ENCODE peak calls at places on chromosomes 1 and 21, in six cellular contexts. A, Z, E, U, B and V are unnamed samples.

GRCh38 chr1:151511636-151512215 is 539 bp downstream of the CGN start:
- DNase-seq in A (peak), Z (peak), U (peak), B (peak), E (no peak), V (no peak)

GRCh38 chr1:214379254-214379970 is 98.5 kb downstream of the SMYD2 start:
- DNase-seq in A (no peak), B (no peak), E (no peak), U (no peak), Z (no peak), V (no peak)

GRCh38 chr1:223700942-223701637 is 11.2 kb upstream of the CAPN2 start:
- DNase-seq in A (no peak), E (peak), U (no peak), B (peak), Z (peak), V (no peak)

GRCh38 chr1:9294910-9295636 is 2.4 kb downstream of the SPSB1 start:
- DNase-seq in Z (peak), B (no peak), A (no peak), E (peak), U (peak), V (no peak)

GRCh38 chr1:240739139-240739538 is 127.2 kb upstream of the GREM2 start:
- DNase-seq in Z (peak), U (no peak), A (no peak), B (no peak), E (no peak), V (no peak)

GRCh38 chr1:6271554-6271953 is 10.7 kb upstream of the GPR153 start:
- DNase-seq in Z (peak), B (no peak), A (no peak), U (no peak), E (no peak), V (no peak)

GRCh38 chr1:56797079-56797685 is 22.0 kb downstream of the FYB2 start:
- DNase-seq in Z (no peak), A (no peak), B (peak), U (no peak), E (no peak), V (no peak)

GRCh38 chr1:64505944-64506658 is 36.2 kb downstream of the CACHD1 start:
- DNase-seq in A (no peak), B (no peak), U (no peak), E (no peak), Z (peak), V (peak)

GRCh38 chr1:167790117-167790516 is 68.3 kb downstream of the MPZL1 start:
- DNase-seq in B (peak), Z (peak), U (no peak), E (no peak), A (no peak), V (no peak)

GRCh38 chr1:246587606-246588005 is 21.4 kb downstream of the CNST start:
- DNase-seq in E (no peak), A (no peak), Z (peak), U (no peak), B (no peak), V (no peak)

GRCh38 chr1:156698995-156699394 is 6.4 kb downstream of the CRABP2 start:
- DNase-seq in Z (peak), B (no peak), A (no peak), E (no peak), U (no peak), V (no peak)

GRCh38 chr1:96749618-96750017 is 28.0 kb downstream of the PTBP2 start:
- DNase-seq in U (no peak), Z (no peak), A (no peak), B (no peak), E (no peak), V (no peak)

GRCh38 chr1:32393136-32393535 is 1.1 kb downstream of the BSDC1 start:
- DNase-seq in B (no peak), Z (peak), U (no peak), A (no peak), E (no peak), V (no peak)

GRCh38 chr1:155192346-155193274 is 15.1 kb downstream of the THBS3 start:
- DNase-seq in A (peak), U (no peak), Z (no peak), E (no peak), B (no peak), V (no peak)

GRCh38 chr1:181743878-181744312 is 260.6 kb downstream of the CACNA1E start:
- DNase-seq in E (no peak), U (no peak), A (no peak), B (no peak), Z (no peak), V (no peak)

GRCh38 chr1:12600880-12601633 is 17.0 kb downstream of the DHRS3 start:
- DNase-seq in Z (peak), U (peak), A (peak), B (no peak), E (no peak), V (no peak)

GRCh38 chr1:89706700-89707012 is 73.7 kb downstream of the LRRC8C start:
- DNase-seq in B (no peak), Z (no peak), E (no peak), U (peak), A (no peak), V (no peak)

GRCh38 chr1:15833069-15833679 is 14.3 kb upstream of the SPEN start:
- DNase-seq in A (no peak), B (peak), U (no peak), Z (peak), E (no peak), V (no peak)

GRCh38 chr1:116254776-116255175 is 118.3 kb upstream of the ATP1A1 start:
- DNase-seq in A (no peak), Z (peak), E (no peak), U (no peak), B (peak), V (no peak)

GRCh38 chr1:23601968-23602876 is 42.9 kb upstream of the ID3 start:
- DNase-seq in U (peak), B (no peak), E (no peak), A (no peak), Z (no peak), V (no peak)

GRCh38 chr1:231929311-231929710 is 302.7 kb downstream of the DISC1 start:
- DNase-seq in Z (peak), U (no peak), A (no peak), B (peak), E (peak), V (no peak)

GRCh38 chr1:1777510-1777909 is 760 bp downstream of the NADK start:
- DNase-seq in Z (peak), U (peak), B (no peak), A (no peak), E (peak), V (no peak)

GRCh38 chr1:53574621-53575020 is 115.4 kb downstream of the DMRTB1 start:
- DNase-seq in E (no peak), U (no peak), A (peak), Z (no peak), B (no peak), V (no peak)

GRCh38 chr1:95080446-95080845 is 7.7 kb upstream of the ALG14 start:
- DNase-seq in Z (no peak), A (no peak), B (no peak), E (no peak), U (no peak), V (no peak)

GRCh38 chr21:39694750-39695149 is 50.2 kb upstream of the IGSF5 start:
- DNase-seq in E (peak), U (no peak), A (no peak), Z (no peak), B (no peak), V (no peak)

GRCh38 chr1:180778782-180779398 is 133.8 kb upstream of the KIAA1614 start:
- DNase-seq in B (peak), U (peak), Z (no peak), E (no peak), A (peak), V (no peak)

GRCh38 chr1:53448241-53448841 is 10.9 kb upstream of the DMRTB1 start:
- DNase-seq in Z (no peak), A (no peak), E (no peak), U (no peak), B (no peak), V (no peak)

GRCh38 chr1:12052997-12053686 is 10.0 kb upstream of the TNFRSF8 start:
- DNase-seq in Z (no peak), B (no peak), U (no peak), E (no peak), A (no peak), V (no peak)

GRCh38 chr21:40770435-40771055 is 76.4 kb downstream of the DSCAM start:
- DNase-seq in A (no peak), E (no peak), U (no peak), B (no peak), Z (no peak), V (no peak)

GRCh38 chr1:210477328-210477924 is 148.7 kb downstream of the HHAT start:
- DNase-seq in U (no peak), A (no peak), B (no peak), E (peak), Z (peak), V (no peak)
- TF ChIP-seq CTCF in U (peak), A (no peak), B (no peak), E (no peak), Z (no peak), V (no peak)

GRCh38 chr1:209989525-209989924 is 51.5 kb downstream of the SYT14 start:
- DNase-seq in Z (peak), A (no peak), E (peak), U (peak), B (peak), V (no peak)
- TF ChIP-seq CTCF in Z (no peak), A (no peak), E (no peak), U (peak), B (peak), V (peak)

GRCh38 chr1:109642610-109643009 is 13.3 kb upstream of the GSTM4 start:
- DNase-seq in Z (peak), U (no peak), A (no peak), E (no peak), B (no peak), V (no peak)

GRCh38 chr1:109641341-109641740 is 14.6 kb upstream of the GSTM4 start:
- DNase-seq in B (no peak), Z (no peak), U (no peak), A (no peak), E (no peak), V (no peak)

GRCh38 chr1:109644670-109645069 is 11.2 kb upstream of the GSTM4 start:
- DNase-seq in E (no peak), Z (no peak), A (no peak), U (no peak), B (no peak), V (no peak)

GRCh38 chr1:109640285-109640865 is 15.5 kb upstream of the GSTM4 start:
- DNase-seq in U (peak), A (peak), B (peak), Z (peak), E (peak), V (no peak)

DNA sequence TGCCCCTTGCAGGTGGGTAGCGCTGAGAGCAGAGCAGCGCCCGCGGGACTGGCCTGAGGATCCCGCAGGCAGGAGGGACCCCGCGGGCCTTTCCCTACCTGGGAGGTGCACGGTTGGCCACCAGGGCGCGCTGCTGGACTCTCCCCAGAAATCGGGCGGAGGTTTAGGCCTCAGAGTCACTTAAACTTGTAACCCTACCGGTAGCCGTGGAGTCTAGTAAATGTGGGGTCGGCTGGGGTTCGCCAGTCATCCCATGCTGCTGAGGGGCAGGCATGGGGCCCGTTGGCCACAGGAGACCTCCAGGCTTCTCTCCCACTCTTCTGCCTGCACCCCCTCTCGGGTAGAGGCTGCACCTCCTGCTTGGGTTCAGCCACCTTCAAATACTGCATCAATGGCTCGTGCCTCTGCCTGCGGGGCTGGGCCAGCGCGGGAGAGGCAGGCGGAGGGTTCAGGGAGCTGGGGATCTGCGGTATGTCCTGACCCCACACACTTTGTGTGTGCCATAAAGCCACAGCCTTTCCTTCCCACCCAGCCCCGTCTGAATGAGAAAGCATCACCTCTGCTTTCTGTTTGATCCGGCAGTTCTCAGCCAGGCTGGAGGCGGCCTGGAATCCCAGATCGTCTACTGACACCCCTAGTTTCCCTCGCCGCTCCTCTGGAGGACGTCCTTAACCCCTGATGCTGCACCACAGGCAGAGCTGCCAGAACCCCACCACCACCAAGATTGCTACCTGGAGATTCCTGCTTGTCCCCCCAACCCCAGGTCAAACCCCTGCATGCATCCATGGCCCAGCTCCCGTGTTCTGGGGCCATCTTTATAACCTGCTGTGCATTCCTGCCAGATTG is 12.3 kb upstream of the GSTM4 start:
- DNase-seq in E (peak), Z (peak), A (peak), U (peak), B (peak), V (no peak)
- TF ChIP-seq CTCF in E (peak), Z (peak), A (peak), U (peak), B (peak), V (peak)

GRCh38 chr1:51189421-51190073 is 46.5 kb upstream of the RNF11 start:
- DNase-seq in A (peak), Z (peak), B (peak), E (peak), U (peak), V (peak)
- TF ChIP-seq CTCF in A (peak), Z (peak), B (peak), E (peak), U (peak), V (peak)

DNA sequence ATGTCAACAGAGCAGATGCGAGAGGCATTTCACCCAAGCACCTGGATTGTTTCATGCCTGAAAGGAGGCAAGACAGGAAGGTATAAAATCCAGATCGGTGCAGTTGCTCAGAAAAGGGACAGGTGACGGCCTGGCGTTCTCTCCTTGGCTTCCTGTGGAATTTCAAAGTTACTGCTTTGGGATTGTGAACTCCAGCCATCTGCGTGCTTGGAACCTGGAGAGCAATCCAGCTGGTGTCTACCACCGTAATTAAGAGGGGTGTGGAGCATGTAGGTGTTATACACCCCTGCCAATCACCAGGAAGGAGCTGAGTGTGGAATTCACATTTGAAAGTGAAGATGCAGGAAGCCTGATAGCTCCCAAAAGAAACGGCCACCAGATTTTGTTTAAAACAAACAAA is 286.1 kb downstream of the KIF26B start:
- DNase-seq in B (no peak), A (no peak), E (no peak), Z (no peak), U (no peak), V (no peak)
- TF ChIP-seq CTCF in B (no peak), A (no peak), E (no peak), Z (no peak), U (no peak), V (no peak)

DNA sequence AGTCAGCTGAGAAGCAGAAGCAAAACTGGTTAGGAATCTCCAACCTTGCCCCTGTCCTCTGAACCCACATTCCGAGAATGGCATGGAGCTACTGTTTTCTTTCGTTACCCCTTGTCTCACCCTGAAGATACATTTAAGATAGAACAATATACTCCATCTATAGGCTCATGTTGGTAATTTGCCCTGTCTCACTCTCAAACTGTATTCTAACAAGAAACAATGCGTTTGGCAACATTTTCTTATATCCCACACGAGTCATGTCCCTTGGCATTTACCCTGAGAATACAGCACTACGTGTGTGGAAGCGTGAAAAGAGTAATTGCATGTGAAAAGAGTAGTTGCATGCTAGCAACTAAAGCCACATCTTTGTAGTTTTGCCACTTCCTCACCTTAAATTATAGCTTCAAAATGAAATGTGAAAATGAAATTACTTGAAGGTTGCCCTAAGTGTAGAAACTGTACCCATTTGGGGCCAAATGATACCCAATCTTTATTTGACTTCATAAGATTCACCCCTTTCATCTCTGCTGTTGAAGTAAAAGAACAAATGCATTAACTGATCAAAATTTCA is 5.3 kb downstream of the SLAMF7 start:
- DNase-seq in B (no peak), Z (no peak), A (no peak), U (no peak), E (no peak), V (no peak)
- TF ChIP-seq CTCF in B (no peak), Z (no peak), A (no peak), U (no peak), E (no peak), V (no peak)